ENCODE peak calls at places on chromosomes 11 and 22, in eight cellular contexts. I is psoas muscle, L is GM13977, P is left ventricle myocardium inferior, J is fibroblast of lung, F is H9, Y is HFF-Myc, G is hepatocyte. M is an unnamed sample.

GRCh38 chr11:70226967-70227366 is 23.9 kb downstream of the FADD start:
- DNase-seq in L (no peak), J (no peak), F (peak), G (no peak), Y (no peak), I (no peak), P (no peak), M (peak)

GRCh38 chr11:121894581-121894980 is 221.4 kb downstream of the BLID start:
- DNase-seq in F (no peak), J (peak), I (no peak), Y (no peak), L (no peak), P (no peak), G (no peak), M (no peak)

GRCh38 chr11:96342131-96342970 is 644 bp downstream of the MAML2 start:
- DNase-seq in G (no peak), Y (no peak), L (no peak), J (peak), P (no peak), F (no peak), I (no peak), M (no peak)

GRCh38 chr22:33860386-33860785 is 59.9 kb downstream of the LARGE1 start:
- DNase-seq in Y (no peak), P (no peak), I (no peak), G (no peak), L (no peak), J (no peak), F (no peak), M (no peak)

GRCh38 chr22:47204002-47204979 is 441.8 kb downstream of the TBC1D22A start:
- DNase-seq in Y (no peak), P (no peak), L (no peak), F (no peak), G (no peak), J (no peak), I (peak), M (no peak)

GRCh38 chr22:22454997-22455396 is 53.5 kb downstream of the ZNF280B start:
- DNase-seq in G (no peak), F (no peak), Y (no peak), P (no peak), I (no peak), J (no peak), L (no peak), M (no peak)

GRCh38 chr11:3222003-3222855 is 3.6 kb upstream of the MRGPRG start:
- DNase-seq in F (peak), I (no peak), J (no peak), G (no peak), P (no peak), L (no peak), Y (no peak), M (no peak)

GRCh38 chr11:66002648-66003225 is 434 bp downstream of the BANF1 start:
- DNase-seq in P (peak), G (no peak), J (peak), I (peak), Y (no peak), L (peak), F (peak), M (peak)

GRCh38 chr11:86918943-86919342 is 36.3 kb downstream of the FZD4 start:
- DNase-seq in P (no peak), F (no peak), I (no peak), G (no peak), J (peak), Y (no peak), L (no peak), M (no peak)

GRCh38 chr11:120182357-120182756 is 28.5 kb upstream of the OAF start:
- DNase-seq in P (no peak), Y (no peak), F (no peak), L (no peak), J (no peak), G (peak), I (peak), M (no peak)

GRCh38 chr11:92300871-92301270 is 76.3 kb downstream of the FAT3 start:
- DNase-seq in P (no peak), L (no peak), J (no peak), I (no peak), F (no peak), G (no peak), Y (no peak), M (no peak)

GRCh38 chr11:45374632-45375031 is 88.5 kb upstream of the SYT13 start:
- DNase-seq in F (no peak), G (no peak), P (no peak), L (no peak), J (no peak), Y (no peak), I (no peak), M (peak)

GRCh38 chr11:35588627-35589026 is 29.6 kb upstream of the FJX1 start:
- DNase-seq in G (no peak), F (no peak), L (no peak), I (no peak), J (peak), P (no peak), Y (no peak), M (no peak)

GRCh38 chr22:46464701-46465347 is 72.6 kb downstream of the CELSR1 start:
- DNase-seq in F (no peak), I (no peak), P (no peak), L (no peak), G (no peak), Y (no peak), J (no peak), M (no peak)

GRCh38 chr11:45048870-45049825 is 97.3 kb upstream of the PRDM11 start:
- DNase-seq in G (peak), Y (no peak), P (peak), I (no peak), J (no peak), L (no peak), F (no peak), M (no peak)

GRCh38 chr11:61955031-61955415 is 4.9 kb downstream of the BEST1 start:
- DNase-seq in J (peak), I (peak), P (peak), Y (no peak), F (peak), L (no peak), G (peak), M (no peak)

GRCh38 chr11:45180888-45181594 is 34.6 kb downstream of the PRDM11 start:
- DNase-seq in G (no peak), F (peak), J (peak), Y (no peak), P (peak), L (peak), I (peak), M (peak)

GRCh38 chr11:134482128-134482527 is 70.1 kb upstream of the B3GAT1 start:
- DNase-seq in L (no peak), Y (no peak), G (no peak), P (no peak), I (no peak), J (no peak), F (no peak), M (no peak)

GRCh38 chr11:128323381-128323780 is 264.0 kb downstream of the ETS1 start:
- DNase-seq in P (no peak), I (no peak), L (peak), F (no peak), G (peak), J (no peak), Y (no peak), M (no peak)
- TF ChIP-seq CTCF in P (peak), I (no peak), L (peak), F (peak), G (peak), J (peak), Y (peak), M (no peak)

GRCh38 chr11:30586251-30587144 is at the start of gene MPPED2:
- DNase-seq in L (peak), I (peak), Y (no peak), G (peak), P (peak), F (peak), J (no peak), M (peak)
- TF ChIP-seq CTCF in L (peak), I (peak), Y (no peak), G (peak), P (peak), F (peak), J (no peak), M (peak)

DNA sequence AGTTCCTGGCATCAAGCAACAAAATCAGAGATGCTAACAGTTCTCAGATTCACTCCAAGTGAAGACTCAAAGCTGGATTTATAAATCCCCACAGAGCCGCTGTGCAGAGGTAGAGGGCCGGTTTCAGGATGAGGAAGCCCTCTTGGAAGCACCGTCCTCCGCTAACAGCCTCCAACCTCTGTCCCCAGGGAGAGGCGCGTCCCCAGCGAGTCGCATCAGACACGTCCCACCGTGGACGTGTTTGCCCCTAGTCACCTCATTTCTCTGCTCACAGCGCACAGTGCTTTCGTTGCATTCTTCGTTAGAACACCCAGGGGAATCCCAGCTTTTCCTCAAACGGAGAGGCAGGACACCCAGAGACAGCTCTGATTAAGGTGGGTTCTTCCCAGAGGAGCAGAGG is 642.9 kb downstream of the BRD1 start:
- DNase-seq in J (no peak), F (no peak), P (no peak), Y (no peak), I (peak), L (no peak), G (no peak), M (no peak)
- TF ChIP-seq CTCF in J (no peak), F (no peak), P (no peak), Y (no peak), I (no peak), L (no peak), G (no peak), M (no peak)

DNA sequence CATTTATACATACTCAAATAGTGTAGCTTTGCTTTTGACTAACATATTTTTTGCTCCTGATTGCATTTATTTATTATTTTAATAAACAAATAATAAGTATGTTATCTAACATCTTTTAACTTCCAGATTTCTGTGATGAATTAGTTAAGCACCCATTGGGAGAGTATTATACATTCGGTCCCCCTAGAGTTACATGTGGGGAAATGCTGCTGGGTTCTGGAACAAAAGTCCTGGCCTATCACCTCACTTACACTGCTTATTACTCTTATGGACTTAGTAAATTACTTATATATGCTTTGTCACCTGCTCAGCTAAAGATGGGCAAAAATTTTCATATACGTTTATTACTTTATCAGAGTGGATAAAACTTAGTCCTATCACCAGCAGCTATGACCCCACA is 1163.0 kb downstream of the FAM181B start:
- DNase-seq in Y (no peak), F (no peak), G (no peak), P (no peak), J (no peak), L (no peak), I (no peak), M (no peak)
- TF ChIP-seq CTCF in Y (no peak), F (peak), G (no peak), P (no peak), J (no peak), L (no peak), I (no peak), M (no peak)

GRCh38 chr11:116602637-116602942 is 170.2 kb downstream of the BUD13 start:
- DNase-seq in P (no peak), L (no peak), I (no peak), F (no peak), G (no peak), Y (no peak), J (no peak), M (no peak)

GRCh38 chr11:116607027-116607426 is 165.8 kb downstream of the BUD13 start:
- DNase-seq in I (no peak), L (no peak), J (no peak), P (no peak), F (no peak), G (no peak), Y (no peak), M (no peak)

GRCh38 chr11:116603783-116604323 is 168.9 kb downstream of the BUD13 start:
- DNase-seq in G (no peak), P (no peak), I (no peak), J (no peak), Y (no peak), L (no peak), F (no peak), M (no peak)

GRCh38 chr11:116606060-116606459 is 166.7 kb downstream of the BUD13 start:
- DNase-seq in I (no peak), G (no peak), J (no peak), F (no peak), P (no peak), L (no peak), Y (no peak), M (no peak)

DNA sequence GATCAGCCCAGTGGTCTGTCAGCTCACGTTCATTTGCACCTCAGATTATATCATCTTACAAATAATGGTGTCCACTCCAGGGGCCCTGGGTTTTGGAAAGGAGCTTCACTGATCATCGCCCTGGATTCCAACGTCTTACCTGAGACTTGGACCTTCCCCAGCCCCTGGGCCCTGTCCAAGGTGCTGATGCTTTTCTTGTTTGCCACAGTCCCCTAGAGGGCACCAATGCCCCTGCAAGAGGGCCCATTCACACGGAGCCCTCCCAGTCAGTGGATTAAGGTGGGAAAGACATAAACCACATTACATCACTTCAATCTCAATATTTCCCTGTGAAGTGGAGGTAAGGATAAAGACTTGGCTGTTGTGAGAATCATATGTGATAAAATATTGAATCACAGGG is 167.2 kb downstream of the BUD13 start:
- DNase-seq in G (peak), L (peak), J (peak), F (peak), P (no peak), I (no peak), Y (peak), M (peak)
- TF ChIP-seq CTCF in G (peak), L (peak), J (peak), F (peak), P (peak), I (no peak), Y (peak), M (peak)

DNA sequence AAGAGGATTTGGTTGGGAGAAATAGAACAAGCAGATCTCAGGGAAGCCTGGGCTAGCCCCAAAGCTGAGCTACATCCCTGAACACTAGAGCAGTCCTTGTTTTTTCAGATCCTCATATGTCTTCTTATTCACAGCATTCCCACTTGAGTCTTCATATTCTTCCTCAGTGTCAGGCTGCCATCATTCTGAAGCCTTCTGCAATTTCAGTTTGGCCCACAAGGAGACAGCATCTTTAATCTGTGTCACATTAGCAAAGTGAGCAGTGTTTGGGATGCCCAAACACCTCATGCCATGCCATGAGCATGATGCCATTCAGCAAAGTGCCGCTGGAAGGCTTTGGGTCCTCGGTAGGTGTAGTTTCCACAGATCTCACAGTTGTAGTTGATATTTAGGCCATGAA is 56.6 kb downstream of the SCN3B start:
- DNase-seq in J (no peak), P (no peak), Y (no peak), G (no peak), L (no peak), F (no peak), I (no peak), M (no peak)
- TF ChIP-seq CTCF in J (no peak), P (no peak), Y (no peak), G (no peak), L (no peak), F (no peak), I (no peak), M (no peak)

DNA sequence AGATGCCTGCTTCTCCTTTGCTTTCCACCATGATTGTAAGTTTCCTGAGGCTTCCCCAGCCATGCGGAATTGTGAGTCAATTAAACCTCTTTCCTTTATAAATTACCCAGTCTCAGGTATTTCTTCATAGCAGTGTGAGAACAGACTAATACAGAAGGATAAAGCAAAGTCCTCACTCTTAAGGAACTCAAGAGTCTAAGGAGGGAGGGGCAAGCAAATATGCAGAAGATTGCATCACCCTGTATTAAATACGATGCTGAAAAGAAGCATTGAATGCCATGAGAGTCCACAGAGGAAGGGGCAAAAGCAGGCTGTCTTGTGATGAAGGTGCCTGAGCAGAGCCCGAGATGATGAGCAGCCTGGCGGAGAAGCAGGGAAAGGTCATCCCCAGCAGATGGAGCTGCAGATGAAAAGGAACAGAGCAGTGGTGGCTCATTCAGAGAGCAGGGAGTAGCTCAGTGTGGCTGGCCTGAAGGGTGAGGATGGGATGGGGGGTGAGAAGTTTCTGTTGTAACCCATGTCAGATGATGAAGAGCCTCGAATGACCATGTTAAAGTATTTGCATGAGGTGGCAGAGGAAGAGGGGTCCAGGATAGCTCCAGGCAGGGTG is 6.3 kb upstream of the IZUMO1R start:
- DNase-seq in F (peak), L (no peak), J (no peak), I (no peak), G (no peak), P (no peak), Y (no peak), M (no peak)
- TF ChIP-seq CTCF in F (peak), L (no peak), J (no peak), I (no peak), G (no peak), P (no peak), Y (peak), M (no peak)

DNA sequence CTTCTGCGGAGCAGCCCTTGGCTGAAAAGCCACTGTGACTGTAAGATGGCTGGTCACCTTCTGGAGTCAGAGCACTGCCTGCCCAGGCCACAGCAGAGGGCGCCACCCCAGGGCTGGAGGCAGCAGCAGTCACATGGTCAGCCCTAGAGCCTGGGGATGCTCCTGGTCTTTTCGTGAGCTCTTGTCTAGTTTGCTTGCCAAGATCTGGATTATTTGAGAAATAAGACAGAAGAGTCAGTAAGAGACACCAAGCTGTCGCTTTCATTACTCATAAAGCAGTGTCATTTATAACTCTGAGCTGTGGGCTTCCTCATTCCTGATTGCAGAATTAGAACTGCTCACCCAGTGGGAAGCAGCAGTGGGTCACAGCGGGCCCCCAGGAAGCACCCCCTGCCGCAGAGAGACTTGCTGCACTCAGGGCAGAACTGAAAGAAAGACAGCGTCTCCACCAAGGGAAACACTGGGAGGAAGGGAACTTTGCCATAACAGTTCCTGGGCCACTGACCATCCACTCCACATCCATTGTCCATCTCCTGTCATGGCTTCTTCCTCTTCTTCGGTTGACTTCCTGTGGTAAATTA is 56.7 kb downstream of the PPP6R2 start:
- DNase-seq in F (peak), I (peak), Y (no peak), L (peak), J (no peak), P (no peak), G (peak), M (peak)
- TF ChIP-seq CTCF in F (peak), I (peak), Y (peak), L (peak), J (peak), P (no peak), G (peak), M (no peak)